ENCODE peak calls at places on chromosome 18, in five cellular contexts. M, S, H, G and U are unnamed samples.

GRCh38 chr18:78893396-78894305 is 86.0 kb upstream of the SALL3 start:
- DNase-seq in H (no peak), S (no peak), M (no peak), G (no peak), U (no peak)

GRCh38 chr18:77168666-77169358 is 36.2 kb upstream of the MBP start:
- DNase-seq in G (peak; percentile 69), M (no peak), S (no peak), H (no peak), U (no peak)

GRCh38 chr18:37571266-37571665 is 5.7 kb upstream of the CELF4 start:
- DNase-seq in M (no peak), H (no peak), S (no peak), G (peak; percentile 70), U (no peak)

GRCh38 chr18:63511285-63511684 is 30.9 kb upstream of the SERPINB12 start:
- DNase-seq in S (peak; percentile 38), G (peak; percentile 89), H (no peak), M (peak; percentile 68), U (peak; percentile 73)

GRCh38 chr18:25074925-25075693 is 276.9 kb downstream of the ZNF521 start:
- DNase-seq in H (no peak), G (peak; percentile 60), S (no peak), M (no peak), U (no peak)

GRCh38 chr18:39604836-39605235 is 2039.2 kb upstream of the CELF4 start:
- DNase-seq in H (no peak), M (no peak), G (no peak), S (no peak), U (peak; percentile 21)

GRCh38 chr18:9930299-9930884 is 16.6 kb downstream of the VAPA start:
- DNase-seq in S (no peak), G (no peak), H (no peak), M (no peak), U (no peak)

GRCh38 chr18:77124452-77124922 is 8.1 kb downstream of the MBP start:
- DNase-seq in M (no peak), H (peak; percentile 70), S (no peak), G (no peak), U (no peak)

GRCh38 chr18:56702946-56703345 is 51.8 kb downstream of the WDR7 start:
- DNase-seq in G (no peak), S (no peak), H (peak; percentile 23), M (no peak), U (peak; percentile 10)

GRCh38 chr18:22424564-22424963 is 6.8 kb upstream of the CTAGE1 start:
- DNase-seq in S (no peak), M (no peak), G (no peak), H (no peak), U (no peak)

GRCh38 chr18:79208882-79209281 is 139.7 kb downstream of the ATP9B start:
- DNase-seq in S (no peak), M (no peak), G (no peak), H (no peak), U (no peak)

GRCh38 chr18:8735274-8735673 is 29.9 kb downstream of the MTCL1 start:
- DNase-seq in M (no peak), S (no peak), G (no peak), H (no peak), U (no peak)

GRCh38 chr18:49898421-49898820 is 85.1 kb upstream of the ACAA2 start:
- DNase-seq in S (peak; percentile 13), G (peak; percentile 90), M (peak; percentile 73), H (peak; percentile 25), U (peak; percentile 54)

GRCh38 chr18:22856870-22857269 is 76.3 kb upstream of the RBBP8 start:
- DNase-seq in S (no peak), H (no peak), M (no peak), G (peak; percentile 76), U (no peak)

GRCh38 chr18:9787126-9787525 is 79.0 kb downstream of the RAB31 start:
- DNase-seq in S (no peak), H (no peak), G (no peak), M (no peak), U (no peak)

GRCh38 chr18:79952996-79953559 is 1.6 kb upstream of the SLC66A2 start:
- DNase-seq in S (no peak), H (no peak), G (peak; percentile 82), M (peak; percentile 73), U (no peak)

GRCh38 chr18:3983351-3983969 is 471.6 kb downstream of the DLGAP1 start:
- DNase-seq in M (no peak), S (peak; percentile 86), G (no peak), H (no peak), U (no peak)

GRCh38 chr18:24659837-24660720 is 199.6 kb downstream of the HRH4 start:
- DNase-seq in H (no peak), M (no peak), S (no peak), G (no peak), U (peak; percentile 49)

GRCh38 chr18:13500227-13500865 is 226.0 kb downstream of the FAM210A start:
- DNase-seq in S (peak; percentile 67), M (peak; percentile 57), G (peak; percentile 83), H (no peak), U (peak; percentile 31)

DNA sequence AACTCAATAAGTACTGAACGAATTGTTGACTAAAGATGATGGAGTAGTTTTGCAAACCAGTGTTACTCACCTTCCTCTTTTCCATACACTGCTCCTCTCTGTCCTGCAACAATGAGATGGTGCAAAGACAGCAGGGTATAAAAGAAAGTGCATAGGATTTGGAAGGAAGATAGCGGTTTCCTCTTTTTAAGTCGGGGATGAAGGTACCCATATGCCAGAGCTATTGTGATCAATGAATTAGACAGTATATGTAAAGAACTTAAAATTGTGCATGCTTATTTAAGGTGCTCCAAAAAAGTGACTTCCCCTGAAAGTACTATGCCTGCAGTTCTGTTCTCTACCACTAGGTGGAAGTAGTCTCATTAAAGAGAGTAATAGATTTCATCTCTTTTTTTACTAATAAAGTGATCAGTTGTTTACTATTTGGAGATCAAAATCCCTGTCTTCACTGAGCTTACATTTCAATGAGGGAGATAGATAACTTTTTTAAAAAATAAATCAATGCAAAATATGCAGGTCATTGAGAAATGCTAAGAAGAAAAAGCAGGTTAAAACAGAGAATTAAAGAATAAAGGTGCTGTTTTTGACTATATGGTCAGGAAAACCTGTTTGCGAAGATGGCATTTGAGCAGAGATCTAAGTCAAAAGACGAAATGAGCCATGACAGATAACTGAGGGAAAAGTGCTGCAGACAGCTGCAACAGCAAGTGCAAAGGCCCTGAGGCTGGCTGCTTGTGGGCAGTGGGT is 339.7 kb upstream of the SLC14A2 start:
- DNase-seq in M (no peak), G (no peak), H (peak; percentile 18), S (no peak), U (peak; percentile 66)
- TF ChIP-seq CTCF in M (peak; percentile 68), G (peak; percentile 95), H (peak; percentile 40), S (peak; percentile 68), U (peak; percentile 75)

GRCh38 chr18:32276896-32277295 is 87.1 kb downstream of the MEP1B start:
- DNase-seq in H (no peak), M (no peak), G (no peak), S (no peak), U (no peak)

GRCh38 chr18:32274307-32274706 is 84.5 kb downstream of the MEP1B start:
- DNase-seq in S (no peak), M (no peak), H (no peak), G (no peak), U (no peak)

GRCh38 chr18:32267463-32267862 is 77.6 kb downstream of the MEP1B start:
- DNase-seq in S (no peak), G (no peak), H (no peak), M (no peak), U (no peak)

GRCh38 chr18:32276256-32276655 is 86.4 kb downstream of the MEP1B start:
- DNase-seq in S (no peak), M (no peak), H (no peak), G (no peak), U (no peak)

DNA sequence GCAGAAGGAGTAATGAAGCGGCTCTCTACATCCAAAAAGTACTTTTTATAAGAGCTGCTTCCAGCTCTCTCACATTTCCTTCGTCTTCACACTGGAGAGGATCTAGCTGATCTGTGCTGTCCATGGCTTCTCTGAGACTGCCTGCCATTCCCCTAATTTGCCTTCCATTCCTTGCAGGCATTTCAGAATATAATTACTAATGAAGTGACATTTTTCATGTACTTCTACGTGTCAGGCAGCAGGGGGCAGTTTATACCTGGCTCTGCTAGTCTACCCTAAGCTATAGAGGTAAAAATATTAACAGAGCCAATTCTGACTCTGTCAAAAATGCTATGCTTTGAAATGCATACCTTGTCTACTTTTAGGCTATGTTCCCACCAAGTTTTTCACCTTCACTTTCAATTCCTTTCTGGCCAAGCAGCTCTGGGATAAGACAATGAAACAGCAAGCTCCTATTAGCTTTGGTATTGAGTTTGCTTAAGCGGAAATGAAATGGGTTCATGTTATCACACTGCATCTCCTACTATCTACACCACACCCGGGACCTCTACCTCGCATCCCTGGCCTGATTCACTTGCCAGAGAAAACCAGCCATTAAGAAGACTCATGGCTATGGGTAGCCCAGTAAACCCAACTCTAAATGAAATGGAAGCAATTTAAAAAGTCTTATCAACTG is 81.9 kb downstream of the MEP1B start:
- DNase-seq in H (peak; percentile 47), S (peak; percentile 20), M (no peak), G (peak; percentile 61), U (peak; percentile 67)
- TF ChIP-seq CTCF in H (peak; percentile 32), S (peak; percentile 69), M (peak; percentile 68), G (peak; percentile 85), U (peak; percentile 67)

GRCh38 chr18:6731197-6731596 is 1.7 kb downstream of the ARHGAP28 start:
- DNase-seq in M (no peak), G (no peak), S (peak; percentile 85), H (no peak), U (peak; percentile 98)

GRCh38 chr18:6732952-6733351 is 3.4 kb downstream of the ARHGAP28 start:
- DNase-seq in M (no peak), H (no peak), S (no peak), G (no peak), U (peak; percentile 34)

GRCh38 chr18:6728318-6728717 is 1.2 kb upstream of the ARHGAP28 start:
- DNase-seq in G (no peak), S (no peak), H (no peak), M (no peak), U (no peak)

GRCh38 chr18:6729247-6730091 is at the start of gene ARHGAP28:
- DNase-seq in H (peak; percentile 54), S (peak; percentile 53), G (peak; percentile 96), M (peak; percentile 83), U (peak; percentile 84)

GRCh38 chr18:6728809-6729246 is 688 bp upstream of the ARHGAP28 start:
- DNase-seq in H (no peak), G (no peak), M (no peak), S (no peak), U (no peak)
- TF ChIP-seq CTCF in H (no peak), G (no peak), M (no peak), S (no peak), U (no peak)

GRCh38 chr18:34592961-34593382 is 117.1 kb upstream of the DTNA start:
- DNase-seq in M (peak; percentile 48), G (peak; percentile 83), S (no peak), H (no peak), U (peak; percentile 83)

GRCh38 chr18:34594243-34594642 is 115.9 kb upstream of the DTNA start:
- DNase-seq in G (no peak), H (no peak), M (no peak), S (no peak), U (no peak)

GRCh38 chr18:34591920-34592444 is 118.1 kb upstream of the DTNA start:
- DNase-seq in S (no peak), M (no peak), H (no peak), G (no peak), U (no peak)

GRCh38 chr18:34598136-34598635 is 111.9 kb upstream of the DTNA start:
- DNase-seq in G (no peak), H (no peak), S (no peak), M (no peak), U (no peak)

DNA sequence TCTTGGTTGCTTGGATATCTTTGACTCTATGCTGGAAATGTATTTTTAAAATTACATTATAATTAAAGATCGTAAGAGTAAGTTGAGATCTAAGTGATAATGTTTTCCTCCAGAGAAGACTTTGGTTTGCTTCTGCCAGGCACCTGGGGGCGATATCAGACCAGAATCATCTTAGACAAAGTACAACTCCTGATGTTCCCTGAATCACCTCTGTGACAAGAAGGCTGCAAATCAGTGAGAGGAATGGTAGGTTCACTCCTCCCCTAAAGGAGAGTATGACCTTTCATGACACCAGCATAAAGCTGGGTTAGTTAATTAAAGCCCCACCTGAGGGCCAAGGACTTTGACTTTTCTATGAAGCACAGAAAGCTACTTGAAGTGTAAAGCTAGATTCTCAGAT is 114.4 kb upstream of the DTNA start:
- DNase-seq in H (no peak), S (no peak), M (no peak), G (peak; percentile 76), U (peak; percentile 40)
- TF ChIP-seq CTCF in H (no peak), S (peak; percentile 30), M (peak; percentile 64), G (peak; percentile 72), U (peak; percentile 49)